ENCODE peak calls at places on chromosome 9, in five cellular contexts. K is transverse colon, A is heart left ventricle, T is pancreas, D is testis. Z is an unnamed sample.
A peak's percentile ranks its signal among the peaks of the same experiment; 100 is the strongest.

GRCh38 chr9:122777935-122778671 is 10.6 kb upstream of the OR5C1 start:
- DNase-seq in T (no peak), D (no peak), K (no peak), A (no peak), Z (no peak)

GRCh38 chr9:8266861-8267260 is 467.3 kb upstream of the DMAC1 start:
- DNase-seq in K (no peak), T (no peak), A (no peak), D (no peak), Z (no peak)

GRCh38 chr9:93111001-93111370 is 15.0 kb downstream of the CARD19 start:
- DNase-seq in K (no peak), A (no peak), T (peak; percentile 27), D (no peak), Z (peak; percentile 38)

GRCh38 chr9:79778581-79778980 is 206.8 kb downstream of the TLE4 start:
- DNase-seq in K (no peak), D (no peak), T (no peak), A (no peak), Z (no peak)

GRCh38 chr9:89994988-89995613 is 390.3 kb downstream of the GADD45G start:
- DNase-seq in A (no peak), K (no peak), T (no peak), D (peak; percentile 77), Z (no peak)

GRCh38 chr9:115167175-115167574 is 49.2 kb upstream of the TNC start:
- DNase-seq in T (no peak), A (no peak), K (no peak), D (no peak), Z (no peak)

GRCh38 chr9:116987902-116988301 is 300.8 kb downstream of the TRIM32 start:
- DNase-seq in K (no peak), D (no peak), A (no peak), T (no peak), Z (no peak)

GRCh38 chr9:73845954-73846690 is 651.0 kb upstream of the RORB start:
- DNase-seq in K (no peak), D (no peak), A (no peak), T (no peak), Z (no peak)

GRCh38 chr9:85995612-85996011 is 54.7 kb downstream of the NAA35 start:
- DNase-seq in D (no peak), A (no peak), K (no peak), T (no peak), Z (no peak)

GRCh38 chr9:92962303-92962649 is 15.0 kb downstream of the FGD3 start:
- DNase-seq in A (no peak), K (no peak), T (no peak), D (no peak), Z (no peak)

GRCh38 chr9:95778957-95779356 is 96.5 kb upstream of the ERCC6L2 start:
- DNase-seq in T (no peak), A (peak; percentile 63), K (peak; percentile 31), D (no peak), Z (no peak)

GRCh38 chr9:38284768-38285080 is 107.8 kb upstream of the ALDH1B1 start:
- DNase-seq in D (no peak), T (no peak), A (no peak), K (no peak), Z (no peak)

GRCh38 chr9:80866121-80866520 is 823.2 kb downstream of the TLE1 start:
- DNase-seq in K (no peak), A (no peak), T (no peak), D (no peak), Z (no peak)

GRCh38 chr9:85258823-85259370 is 482.9 kb downstream of the AGTPBP1 start:
- DNase-seq in A (peak; percentile 40), T (no peak), K (peak; percentile 57), D (peak; percentile 81), Z (no peak)

GRCh38 chr9:125415583-125416443 is 154.2 kb downstream of the GAPVD1 start:
- DNase-seq in T (no peak), D (no peak), A (no peak), K (no peak), Z (no peak)

GRCh38 chr9:17116400-17116837 is 18.4 kb upstream of the CNTLN start:
- DNase-seq in A (no peak), T (no peak), K (no peak), D (no peak), Z (no peak)

GRCh38 chr9:125632321-125633115 is 74.5 kb downstream of the MAPKAP1 start:
- DNase-seq in D (no peak), A (no peak), T (no peak), K (no peak), Z (peak; percentile 79)

GRCh38 chr9:113150670-113151591 is at the start of gene SLC31A2:
- DNase-seq in D (peak; percentile 95), T (peak; percentile 98), A (peak; percentile 91), K (peak; percentile 92), Z (peak; percentile 96)

GRCh38 chr9:69809304-69809863 is 11.2 kb upstream of the CFAP95 start:
- DNase-seq in A (no peak), K (no peak), D (peak; percentile 16), T (no peak), Z (no peak)

GRCh38 chr9:9753266-9753665 is 859.5 kb downstream of the PTPRD start:
- DNase-seq in A (no peak), D (no peak), T (no peak), K (no peak), Z (no peak)

GRCh38 chr9:13264788-13265187 is 14.7 kb downstream of the MPDZ start:
- DNase-seq in D (no peak), K (no peak), T (no peak), A (no peak), Z (no peak)

GRCh38 chr9:79661279-79661678 is 89.5 kb downstream of the TLE4 start:
- DNase-seq in D (no peak), T (no peak), K (no peak), A (no peak), Z (no peak)

GRCh38 chr9:91428927-91429351 is 5.3 kb upstream of the NFIL3 start:
- DNase-seq in A (no peak), K (no peak), D (no peak), T (no peak), Z (no peak)

GRCh38 chr9:2066312-2067273 is 51.4 kb downstream of the SMARCA2 start:
- DNase-seq in K (no peak), D (no peak), A (no peak), T (no peak), Z (no peak)

GRCh38 chr9:133634024-133634691 is 2.0 kb upstream of the DBH start:
- DNase-seq in T (no peak), D (no peak), A (no peak), K (no peak), Z (no peak)

GRCh38 chr9:108816037-108816436 is 39.7 kb downstream of the ACTL7B start:
- DNase-seq in K (no peak), T (no peak), A (no peak), D (no peak), Z (peak; percentile 39)

GRCh38 chr9:4714266-4715016 is 26.6 kb downstream of the AK3 start:
- DNase-seq in K (no peak), A (no peak), T (no peak), D (no peak), Z (no peak)

GRCh38 chr9:131731237-131731995 is 8.5 kb downstream of the RAPGEF1 start:
- DNase-seq in K (no peak), D (no peak), T (no peak), A (no peak), Z (no peak)
- H3K4me1 ChIP-seq in K (peaks cover 85% of the 10 kb centered on the region), D (peaks cover 22% of the 10 kb centered on the region), T (peaks cover 28% of the 10 kb centered on the region), A (peaks cover 76% of the 10 kb centered on the region), Z (peaks cover 97% of the 10 kb centered on the region)

DNA sequence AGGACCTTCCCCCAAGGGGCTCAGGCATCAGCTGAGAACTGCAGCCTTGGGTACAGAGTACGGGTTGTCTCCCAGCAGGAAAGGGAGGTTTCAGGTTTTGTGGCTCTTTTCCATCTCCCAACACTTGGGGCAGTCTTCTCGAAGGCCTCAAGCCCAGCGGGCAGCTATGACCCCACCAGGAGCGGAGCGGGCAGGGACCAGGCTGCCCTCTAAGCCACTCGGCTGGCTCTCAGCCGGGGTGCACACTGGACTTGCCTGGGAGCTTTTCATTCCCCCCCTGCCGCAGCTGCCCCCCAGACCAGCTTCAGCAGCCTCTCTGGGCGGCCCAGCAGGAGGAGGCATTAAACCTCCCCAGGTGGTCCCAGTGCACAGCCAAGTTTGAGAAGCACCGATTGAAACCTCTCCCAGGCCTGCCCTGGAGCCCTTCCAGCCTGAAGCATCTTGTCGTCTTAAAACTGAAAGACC is 20.8 kb downstream of the NTNG2 start:
- DNase-seq in K (no peak), T (no peak), D (peak; percentile 66), A (no peak), Z (no peak)
- H3K4me1 ChIP-seq in K (no peaks in the 10 kb centered on the region), T (no peaks in the 10 kb centered on the region), D (peaks cover 51% of the 10 kb centered on the region), A (no peaks in the 10 kb centered on the region), Z (no peaks in the 10 kb centered on the region)

GRCh38 chr9:111098093-111098492 is 59.8 kb upstream of the LPAR1 start:
- DNase-seq in D (no peak), T (no peak), A (no peak), K (no peak), Z (no peak)
- H3K4me1 ChIP-seq in D (no peaks in the 10 kb centered on the region), T (no peaks in the 10 kb centered on the region), A (no peaks in the 10 kb centered on the region), K (no peaks in the 10 kb centered on the region), Z (no peaks in the 10 kb centered on the region)

GRCh38 chr9:131587331-131587730 is 42.0 kb downstream of the PRRT1B start:
- DNase-seq in K (no peak), T (no peak), A (peak; percentile 11), D (no peak), Z (no peak)

GRCh38 chr9:131583342-131583645 is 38.0 kb downstream of the PRRT1B start:
- DNase-seq in A (peak; percentile 11), T (no peak), D (no peak), K (no peak), Z (no peak)

GRCh38 chr9:131584858-131585257 is 39.5 kb downstream of the PRRT1B start:
- DNase-seq in A (peak; percentile 20), D (no peak), T (no peak), K (no peak), Z (no peak)

GRCh38 chr9:131583836-131584555 is 38.7 kb downstream of the PRRT1B start:
- DNase-seq in T (no peak), A (peak; percentile 14), K (no peak), D (no peak), Z (no peak)

DNA sequence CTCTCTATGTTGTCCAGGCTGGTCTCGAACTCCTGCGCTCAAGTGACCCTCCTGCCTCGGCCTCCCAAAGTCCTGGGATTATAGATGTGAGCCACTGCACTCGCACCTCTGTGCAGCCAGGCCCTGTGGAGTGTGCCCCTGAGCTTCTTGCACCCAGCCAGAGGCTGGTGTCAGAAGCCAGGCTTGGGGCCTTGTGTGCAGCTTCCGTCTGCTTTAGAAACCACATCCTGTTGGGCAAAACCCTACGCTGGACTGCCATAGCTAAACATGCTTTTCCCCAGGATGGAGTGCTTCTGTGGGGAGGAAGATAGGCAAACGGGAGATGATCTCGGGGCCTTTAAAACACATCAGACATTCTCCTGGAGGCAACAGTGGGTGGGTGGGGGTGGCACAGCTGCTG is 40.1 kb downstream of the PRRT1B start:
- DNase-seq in K (peak; percentile 30), A (peak; percentile 45), D (no peak), T (no peak), Z (peak; percentile 77)
- H3K4me1 ChIP-seq in K (no peaks in the 10 kb centered on the region), A (no peaks in the 10 kb centered on the region), D (no peaks in the 10 kb centered on the region), T (no peaks in the 10 kb centered on the region), Z (peaks cover 2% of the 10 kb centered on the region)

Z was measured in Peyer's patch.